ENCODE peak calls at places on chromosomes 4 and X, in five cellular contexts. One of them, this sample, is unnamed.

GRCh38 chr4:158315706-158316105 is 105.4 kb downstream of the TMEM144 start:
- DNase-seq in AG04450: peak
- DNase-seq in hepatocyte: no peak
- DNase-seq in NCI-H748 treated with DMSO at 0.1 percent for 48 hours: no peak
- DNase-seq in effector CD4-positive, alpha-beta T cell: no peak
- DNase-seq in this sample: no peak

GRCh38 chr4:4386736-4387392 is at the start of gene NSG1:
- DNase-seq in hepatocyte: peak
- DNase-seq in effector CD4-positive, alpha-beta T cell: no peak
- DNase-seq in AG04450: no peak
- DNase-seq in NCI-H748 treated with DMSO at 0.1 percent for 48 hours: no peak
- DNase-seq in this sample: no peak

GRCh38 chr4:123259676-123260428 is 136.7 kb upstream of the SPRY1 start:
- DNase-seq in NCI-H748 treated with DMSO at 0.1 percent for 48 hours: no peak
- DNase-seq in hepatocyte: no peak
- DNase-seq in AG04450: no peak
- DNase-seq in effector CD4-positive, alpha-beta T cell: no peak
- DNase-seq in this sample: no peak

GRCh38 chrX:39542316-39542715 is 555.4 kb downstream of the BCOR start:
- DNase-seq in hepatocyte: no peak
- DNase-seq in AG04450: no peak
- DNase-seq in NCI-H748 treated with DMSO at 0.1 percent for 48 hours: no peak
- DNase-seq in effector CD4-positive, alpha-beta T cell: no peak
- DNase-seq in this sample: no peak

GRCh38 chr4:107276052-107276451 is 239.9 kb upstream of the DKK2 start:
- DNase-seq in hepatocyte: no peak
- DNase-seq in effector CD4-positive, alpha-beta T cell: no peak
- DNase-seq in AG04450: no peak
- DNase-seq in NCI-H748 treated with DMSO at 0.1 percent for 48 hours: no peak
- DNase-seq in this sample: no peak

GRCh38 chrX:10922158-10922557 is 189.0 kb upstream of the HCCS start:
- DNase-seq in effector CD4-positive, alpha-beta T cell: no peak
- DNase-seq in AG04450: peak
- DNase-seq in NCI-H748 treated with DMSO at 0.1 percent for 48 hours: no peak
- DNase-seq in hepatocyte: peak
- DNase-seq in this sample: peak

GRCh38 chrX:132737743-132738142 is 220.7 kb downstream of the HS6ST2 start:
- DNase-seq in effector CD4-positive, alpha-beta T cell: peak
- DNase-seq in NCI-H748 treated with DMSO at 0.1 percent for 48 hours: no peak
- DNase-seq in hepatocyte: no peak
- DNase-seq in AG04450: no peak
- DNase-seq in this sample: no peak

GRCh38 chr4:174217273-174218126 is 66.0 kb downstream of the FBXO8 start:
- DNase-seq in NCI-H748 treated with DMSO at 0.1 percent for 48 hours: no peak
- DNase-seq in hepatocyte: peak
- DNase-seq in AG04450: no peak
- DNase-seq in effector CD4-positive, alpha-beta T cell: no peak
- DNase-seq in this sample: no peak

GRCh38 chr4:73763877-73764276 is 23.5 kb downstream of the CXCL8 start:
- DNase-seq in NCI-H748 treated with DMSO at 0.1 percent for 48 hours: no peak
- DNase-seq in effector CD4-positive, alpha-beta T cell: no peak
- DNase-seq in hepatocyte: no peak
- DNase-seq in AG04450: no peak
- DNase-seq in this sample: no peak

GRCh38 chr4:98796986-98797385 is 131.9 kb downstream of the EIF4E start:
- DNase-seq in AG04450: no peak
- DNase-seq in effector CD4-positive, alpha-beta T cell: no peak
- DNase-seq in hepatocyte: no peak
- DNase-seq in NCI-H748 treated with DMSO at 0.1 percent for 48 hours: no peak
- DNase-seq in this sample: no peak

GRCh38 chr4:168028970-168029610 is 63.2 kb upstream of the ANXA10 start:
- DNase-seq in effector CD4-positive, alpha-beta T cell: no peak
- DNase-seq in hepatocyte: no peak
- DNase-seq in AG04450: no peak
- DNase-seq in NCI-H748 treated with DMSO at 0.1 percent for 48 hours: no peak
- DNase-seq in this sample: no peak

GRCh38 chrX:350148-350533 is 31.5 kb upstream of the GTPBP6 start:
- DNase-seq in AG04450: no peak
- DNase-seq in hepatocyte: no peak
- DNase-seq in effector CD4-positive, alpha-beta T cell: no peak
- DNase-seq in NCI-H748 treated with DMSO at 0.1 percent for 48 hours: no peak
- DNase-seq in this sample: no peak

GRCh38 chr4:113692809-113693411 is 68.6 kb downstream of the CAMK2D start:
- DNase-seq in AG04450: no peak
- DNase-seq in effector CD4-positive, alpha-beta T cell: no peak
- DNase-seq in NCI-H748 treated with DMSO at 0.1 percent for 48 hours: no peak
- DNase-seq in hepatocyte: no peak
- DNase-seq in this sample: peak

GRCh38 chrX:56308726-56309125 is 76.6 kb downstream of the KLF8 start:
- DNase-seq in hepatocyte: no peak
- DNase-seq in AG04450: no peak
- DNase-seq in effector CD4-positive, alpha-beta T cell: no peak
- DNase-seq in NCI-H748 treated with DMSO at 0.1 percent for 48 hours: no peak
- DNase-seq in this sample: no peak

GRCh38 chr4:182869697-182870096 is 47.5 kb downstream of the DCTD start:
- DNase-seq in NCI-H748 treated with DMSO at 0.1 percent for 48 hours: no peak
- DNase-seq in AG04450: no peak
- DNase-seq in hepatocyte: no peak
- DNase-seq in effector CD4-positive, alpha-beta T cell: no peak
- DNase-seq in this sample: no peak

GRCh38 chr4:147863808-147864472 is 132.1 kb downstream of the ARHGAP10 start:
- DNase-seq in AG04450: no peak
- DNase-seq in NCI-H748 treated with DMSO at 0.1 percent for 48 hours: no peak
- DNase-seq in hepatocyte: no peak
- DNase-seq in effector CD4-positive, alpha-beta T cell: no peak
- DNase-seq in this sample: no peak

GRCh38 chr4:102196221-102196620 is 149.1 kb downstream of the SLC39A8 start:
- DNase-seq in AG04450: no peak
- DNase-seq in hepatocyte: no peak
- DNase-seq in effector CD4-positive, alpha-beta T cell: no peak
- DNase-seq in NCI-H748 treated with DMSO at 0.1 percent for 48 hours: no peak
- DNase-seq in this sample: no peak

GRCh38 chr4:1201851-1202525 is 29.6 kb upstream of the SPON2 start:
- DNase-seq in effector CD4-positive, alpha-beta T cell: peak
- DNase-seq in AG04450: peak
- DNase-seq in NCI-H748 treated with DMSO at 0.1 percent for 48 hours: no peak
- DNase-seq in hepatocyte: peak
- DNase-seq in this sample: no peak

GRCh38 chr4:27003602-27004238 is 143.1 kb downstream of the STIM2 start:
- DNase-seq in effector CD4-positive, alpha-beta T cell: no peak
- DNase-seq in NCI-H748 treated with DMSO at 0.1 percent for 48 hours: no peak
- DNase-seq in hepatocyte: no peak
- DNase-seq in AG04450: no peak
- DNase-seq in this sample: no peak

GRCh38 chrX:49767231-49767630 is 61.9 kb upstream of the PAGE4 start:
- DNase-seq in AG04450: no peak
- DNase-seq in effector CD4-positive, alpha-beta T cell: no peak
- DNase-seq in NCI-H748 treated with DMSO at 0.1 percent for 48 hours: no peak
- DNase-seq in hepatocyte: no peak
- DNase-seq in this sample: no peak

GRCh38 chr4:55947912-55948725 is 626 bp upstream of the CEP135 start:
- DNase-seq in AG04450: peak
- DNase-seq in effector CD4-positive, alpha-beta T cell: peak
- DNase-seq in NCI-H748 treated with DMSO at 0.1 percent for 48 hours: peak
- DNase-seq in hepatocyte: peak
- DNase-seq in this sample: peak

GRCh38 chr4:138158746-138159297 is 83.3 kb downstream of the SLC7A11 start:
- DNase-seq in NCI-H748 treated with DMSO at 0.1 percent for 48 hours: no peak
- DNase-seq in hepatocyte: no peak
- DNase-seq in AG04450: peak
- DNase-seq in effector CD4-positive, alpha-beta T cell: no peak
- DNase-seq in this sample: no peak

GRCh38 chrX:45710081-45710801 is 509.6 kb upstream of the DIPK2B start:
- DNase-seq in NCI-H748 treated with DMSO at 0.1 percent for 48 hours: no peak
- DNase-seq in effector CD4-positive, alpha-beta T cell: no peak
- DNase-seq in AG04450: peak
- DNase-seq in hepatocyte: no peak
- DNase-seq in this sample: peak

GRCh38 chr4:154593868-154594267 is 3.3 kb upstream of the FGA start:
- DNase-seq in NCI-H748 treated with DMSO at 0.1 percent for 48 hours: no peak
- DNase-seq in effector CD4-positive, alpha-beta T cell: no peak
- DNase-seq in AG04450: no peak
- DNase-seq in hepatocyte: no peak
- DNase-seq in this sample: no peak

GRCh38 chr4:37770016-37770415 is 56.5 kb upstream of the PGM2 start:
- DNase-seq in effector CD4-positive, alpha-beta T cell: no peak
- DNase-seq in AG04450: no peak
- DNase-seq in hepatocyte: no peak
- DNase-seq in NCI-H748 treated with DMSO at 0.1 percent for 48 hours: no peak
- DNase-seq in this sample: no peak

GRCh38 chrX:94053575-94053974 is 379.6 kb downstream of the FAM133A start:
- DNase-seq in AG04450: no peak
- DNase-seq in NCI-H748 treated with DMSO at 0.1 percent for 48 hours: no peak
- DNase-seq in hepatocyte: peak
- DNase-seq in effector CD4-positive, alpha-beta T cell: no peak
- DNase-seq in this sample: no peak

GRCh38 chrX:39244146-39244545 is 442.9 kb downstream of the MID1IP1 start:
- DNase-seq in AG04450: no peak
- DNase-seq in NCI-H748 treated with DMSO at 0.1 percent for 48 hours: no peak
- DNase-seq in hepatocyte: no peak
- DNase-seq in effector CD4-positive, alpha-beta T cell: no peak
- DNase-seq in this sample: no peak

GRCh38 chr4:55123791-55124190 is 1.6 kb downstream of the KDR start:
- DNase-seq in AG04450: no peak
- DNase-seq in hepatocyte: no peak
- DNase-seq in effector CD4-positive, alpha-beta T cell: no peak
- DNase-seq in NCI-H748 treated with DMSO at 0.1 percent for 48 hours: no peak
- DNase-seq in this sample: no peak

GRCh38 chrX:107736781-107737531 is 38.6 kb downstream of the TSC22D3 start:
- DNase-seq in effector CD4-positive, alpha-beta T cell: no peak
- DNase-seq in hepatocyte: no peak
- DNase-seq in NCI-H748 treated with DMSO at 0.1 percent for 48 hours: peak
- DNase-seq in AG04450: no peak
- DNase-seq in this sample: no peak

GRCh38 chrX:7132335-7133035 is 15.0 kb upstream of the STS start:
- DNase-seq in AG04450: no peak
- DNase-seq in hepatocyte: peak
- DNase-seq in effector CD4-positive, alpha-beta T cell: no peak
- DNase-seq in NCI-H748 treated with DMSO at 0.1 percent for 48 hours: peak
- DNase-seq in this sample: peak

GRCh38 chr4:36461344-36461743 is 179.9 kb downstream of the DTHD1 start:
- DNase-seq in hepatocyte: peak
- DNase-seq in effector CD4-positive, alpha-beta T cell: no peak
- DNase-seq in AG04450: no peak
- DNase-seq in NCI-H748 treated with DMSO at 0.1 percent for 48 hours: no peak
- DNase-seq in this sample: no peak

GRCh38 chrX:73468376-73468775 is 21.5 kb downstream of the CDX4 start:
- DNase-seq in hepatocyte: no peak
- DNase-seq in effector CD4-positive, alpha-beta T cell: no peak
- DNase-seq in NCI-H748 treated with DMSO at 0.1 percent for 48 hours: no peak
- DNase-seq in AG04450: no peak
- DNase-seq in this sample: no peak

GRCh38 chr4:7785017-7785416 is 154.6 kb downstream of the AFAP1 start:
- DNase-seq in AG04450: no peak
- DNase-seq in effector CD4-positive, alpha-beta T cell: no peak
- DNase-seq in hepatocyte: no peak
- DNase-seq in NCI-H748 treated with DMSO at 0.1 percent for 48 hours: no peak
- DNase-seq in this sample: no peak

GRCh38 chrX:103376979-103377324 is 614 bp downstream of the BEX3 start:
- DNase-seq in AG04450: no peak
- DNase-seq in NCI-H748 treated with DMSO at 0.1 percent for 48 hours: no peak
- DNase-seq in hepatocyte: peak
- DNase-seq in effector CD4-positive, alpha-beta T cell: no peak
- DNase-seq in this sample: no peak

GRCh38 chrX:154462396-154462795 is 4.3 kb downstream of the PLXNA3 start:
- DNase-seq in hepatocyte: no peak
- DNase-seq in NCI-H748 treated with DMSO at 0.1 percent for 48 hours: no peak
- DNase-seq in effector CD4-positive, alpha-beta T cell: no peak
- DNase-seq in AG04450: no peak
- DNase-seq in this sample: no peak

GRCh38 chr4:24186466-24186865 is 296.6 kb upstream of the PPARGC1A start:
- DNase-seq in AG04450: no peak
- DNase-seq in hepatocyte: no peak
- DNase-seq in NCI-H748 treated with DMSO at 0.1 percent for 48 hours: no peak
- DNase-seq in effector CD4-positive, alpha-beta T cell: no peak
- DNase-seq in this sample: no peak

GRCh38 chrX:49257846-49258748 is 6.4 kb downstream of the FOXP3 start:
- DNase-seq in NCI-H748 treated with DMSO at 0.1 percent for 48 hours: no peak
- DNase-seq in AG04450: no peak
- DNase-seq in hepatocyte: no peak
- DNase-seq in effector CD4-positive, alpha-beta T cell: no peak
- DNase-seq in this sample: no peak

GRCh38 chrX:115226929-115227328 is 7.0 kb downstream of the LRCH2 start:
- DNase-seq in effector CD4-positive, alpha-beta T cell: no peak
- DNase-seq in NCI-H748 treated with DMSO at 0.1 percent for 48 hours: peak
- DNase-seq in AG04450: no peak
- DNase-seq in hepatocyte: peak
- DNase-seq in this sample: no peak

This sample was measured in LoVo.